ENCODE peak calls at places on chromosomes 4 and X, in eight cellular contexts. G is HT1080; Z is hippocampal formation; A is NCI-H1092 treated with DMSO at 0.1 percent for 48 hours; L is CD8-positive, alpha-beta memory T cell; M is iris pigment epithelial cell; R is heart right ventricle; J is EH. Y is an unnamed sample.

GRCh38 chrX:13666836-13667235 is 13.9 kb downstream of the TCEANC start:
- DNase-seq in G (peak), Z (peak), A (peak), L (no peak), M (no peak), R (peak), J (no peak), Y (peak)

GRCh38 chr4:7288751-7289523 is 96.6 kb downstream of the SORCS2 start:
- DNase-seq in G (no peak), Z (no peak), A (no peak), L (no peak), M (no peak), R (no peak), J (no peak), Y (no peak)

GRCh38 chr4:36243355-36244256 is 708 bp downstream of the ARAP2 start:
- DNase-seq in G (peak), Z (peak), A (no peak), L (peak), M (peak), R (peak), J (no peak), Y (peak)

GRCh38 chr4:128908735-128909134 is 99.2 kb downstream of the JADE1 start:
- DNase-seq in G (no peak), Z (no peak), A (no peak), L (no peak), M (peak), R (no peak), J (no peak), Y (no peak)

GRCh38 chr4:13701937-13702446 is 74.5 kb upstream of the BOD1L1 start:
- DNase-seq in G (peak), Z (no peak), A (no peak), L (no peak), M (peak), R (no peak), J (peak), Y (no peak)

GRCh38 chr4:188941524-188942109 is 802.4 kb downstream of the TRIML1 start:
- DNase-seq in G (peak), Z (no peak), A (no peak), L (no peak), M (peak), R (no peak), J (peak), Y (no peak)

GRCh38 chr4:119284876-119285611 is 36.9 kb downstream of the FABP2 start:
- DNase-seq in G (peak), Z (no peak), A (no peak), L (no peak), M (peak), R (no peak), J (peak), Y (no peak)

GRCh38 chrX:23478056-23478455 is 143.4 kb downstream of the PTCHD1 start:
- DNase-seq in G (peak), Z (no peak), A (no peak), L (no peak), M (peak), R (no peak), J (peak), Y (no peak)

GRCh38 chr4:163764569-163764968 is 270.1 kb downstream of the TMA16 start:
- DNase-seq in G (peak), Z (no peak), A (no peak), L (no peak), M (peak), R (no peak), J (no peak), Y (no peak)

GRCh38 chrX:130738638-130739195 is 164.3 kb downstream of the ENOX2 start:
- DNase-seq in G (no peak), Z (no peak), A (no peak), L (no peak), M (no peak), R (no peak), J (no peak), Y (no peak)

GRCh38 chrX:49661881-49662280 is 33.9 kb downstream of the PAGE1 start:
- DNase-seq in G (no peak), Z (no peak), A (no peak), L (no peak), M (no peak), R (no peak), J (no peak), Y (no peak)

GRCh38 chr4:137283737-137284136 is 248.6 kb downstream of the PCDH18 start:
- DNase-seq in G (no peak), Z (no peak), A (peak), L (no peak), M (peak), R (no peak), J (peak), Y (no peak)

GRCh38 chr4:105472871-105473339 is 957 bp downstream of the PPA2 start:
- DNase-seq in G (no peak), Z (no peak), A (no peak), L (no peak), M (no peak), R (no peak), J (no peak), Y (no peak)

GRCh38 chr4:76989391-76990061 is 40.0 kb downstream of the SEPTIN11 start:
- DNase-seq in G (no peak), Z (no peak), A (no peak), L (peak), M (no peak), R (no peak), J (no peak), Y (no peak)

GRCh38 chrX:103464071-103464773 is 55.1 kb downstream of the RAB40A start:
- DNase-seq in G (no peak), Z (no peak), A (peak), L (no peak), M (peak), R (no peak), J (peak), Y (no peak)

GRCh38 chrX:102029026-102029425 is 96.5 kb upstream of the TCEAL2 start:
- DNase-seq in G (no peak), Z (no peak), A (no peak), L (no peak), M (no peak), R (no peak), J (no peak), Y (no peak)

GRCh38 chr4:184397516-184398163 is 76.7 kb downstream of the IRF2 start:
- DNase-seq in G (no peak), Z (peak), A (no peak), L (no peak), M (no peak), R (no peak), J (no peak), Y (no peak)

GRCh38 chr4:6472387-6473263 is at the start of gene PPP2R2C:
- DNase-seq in G (no peak), Z (no peak), A (peak), L (no peak), M (no peak), R (no peak), J (no peak), Y (no peak)

GRCh38 chrX:113741744-113742143 is 842.1 kb upstream of the HTR2C start:
- DNase-seq in G (peak), Z (no peak), A (peak), L (no peak), M (peak), R (no peak), J (no peak), Y (no peak)

GRCh38 chrX:12162420-12162819 is 24.1 kb downstream of the FRMPD4 start:
- DNase-seq in G (no peak), Z (no peak), A (no peak), L (no peak), M (no peak), R (no peak), J (peak), Y (no peak)

GRCh38 chr4:108620933-108621905 is 843 bp downstream of the RPL34 start:
- DNase-seq in G (peak), Z (no peak), A (no peak), L (no peak), M (no peak), R (no peak), J (peak), Y (no peak)